ENCODE peak calls at places on chromosomes 3 and 15, in six cellular contexts. W, P, J, I, B and D are unnamed samples.
A peak's percentile ranks its signal among the peaks of the same experiment; 100 is the strongest.

GRCh38 chr15:70128757-70129140 is 31.0 kb upstream of the TLE3 start:
- DNase-seq in I (no peak), J (no peak), W (no peak), P (no peak), B (no peak), D (no peak)

GRCh38 chr3:133258358-133258757 is 141.5 kb upstream of the BFSP2 start:
- DNase-seq in I (no peak), P (no peak), B (no peak), W (no peak), J (no peak), D (no peak)

GRCh38 chr15:36358094-36358961 is 221.1 kb upstream of the CDIN1 start:
- DNase-seq in B (no peak), J (no peak), P (no peak), W (no peak), I (peak; percentile 88), D (no peak)

GRCh38 chr3:123883656-123884257 is 375 bp downstream of the MYLK start:
- DNase-seq in W (peak; percentile 18), J (peak; percentile 26), B (peak; percentile 31), I (peak; percentile 24), P (no peak), D (no peak)

GRCh38 chr15:90191795-90192494 is 9.2 kb upstream of the SEMA4B start:
- DNase-seq in B (peak; percentile 95), I (peak; percentile 65), J (peak; percentile 57), W (no peak), P (peak; percentile 60), D (peak; percentile 56)

GRCh38 chr15:31265090-31265870 is 61.4 kb upstream of the KLF13 start:
- DNase-seq in B (no peak), W (no peak), P (no peak), I (no peak), J (no peak), D (peak; percentile 28)

GRCh38 chr3:98962189-98962930 is 60.9 kb upstream of the DCBLD2 start:
- DNase-seq in W (peak; percentile 81), B (no peak), I (peak; percentile 84), P (no peak), J (no peak), D (no peak)

GRCh38 chr15:32641517-32642059 is at the start of gene SCG5:
- DNase-seq in J (peak; percentile 18), P (no peak), B (no peak), I (peak; percentile 48), W (no peak), D (no peak)

GRCh38 chr3:54917862-54918261 is 10.0 kb downstream of the LRTM1 start:
- DNase-seq in J (no peak), P (no peak), B (no peak), W (no peak), I (no peak), D (no peak)

GRCh38 chr15:83556754-83557153 is 97.2 kb upstream of the ADAMTSL3 start:
- DNase-seq in I (no peak), B (no peak), P (no peak), W (no peak), J (no peak), D (no peak)

GRCh38 chr15:62858343-62858742 is 184.2 kb upstream of the TPM1 start:
- DNase-seq in I (no peak), J (no peak), W (no peak), B (no peak), P (no peak), D (no peak)

GRCh38 chr3:96331341-96331740 is 483.1 kb upstream of the EPHA6 start:
- DNase-seq in J (no peak), B (no peak), W (no peak), P (no peak), I (no peak), D (no peak)
- TF ChIP-seq CTCF in J (no peak), B (no peak), W (peak; percentile 7), P (no peak), I (no peak), D (no peak)

DNA sequence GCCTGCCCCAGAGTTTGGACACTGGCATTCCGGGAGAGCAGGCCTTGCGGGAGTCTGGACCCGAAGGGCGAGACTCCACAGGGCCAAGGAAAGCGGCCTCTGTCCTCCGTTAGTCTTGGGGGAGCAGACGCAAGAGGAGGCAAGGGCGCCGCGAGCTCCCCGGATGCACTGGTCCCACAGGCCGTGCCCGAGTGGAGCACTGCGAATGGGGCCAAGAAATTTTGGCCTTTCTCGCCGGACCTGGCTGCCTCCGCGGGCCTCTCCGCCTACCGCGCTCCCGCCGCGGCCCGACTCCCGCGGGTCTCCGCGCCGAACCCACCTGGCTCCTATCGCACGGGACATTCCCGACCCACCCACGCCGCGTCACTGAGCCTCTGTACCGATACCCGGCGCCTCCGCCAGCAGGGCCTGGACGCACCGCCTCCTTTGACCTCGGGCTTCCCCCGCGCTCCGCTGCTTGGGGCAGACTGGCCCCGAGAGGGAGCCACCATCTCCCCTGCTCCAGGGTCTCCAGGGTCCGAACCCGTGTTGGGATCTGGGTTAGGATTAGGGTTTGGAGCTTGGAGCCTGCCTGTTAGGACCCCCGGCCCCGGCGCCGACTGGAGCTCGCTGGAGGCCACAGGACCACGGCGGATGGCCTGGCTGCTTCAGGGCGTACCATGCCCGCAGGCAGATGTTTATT is 11.8 kb downstream of the SHOX2 start:
- DNase-seq in J (no peak), B (no peak), W (no peak), I (no peak), P (peak; percentile 79), D (peak; percentile 80)
- TF ChIP-seq CTCF in J (no peak), B (no peak), W (no peak), I (no peak), P (peak; percentile 45), D (no peak)

GRCh38 chr15:74134387-74135027 is 4.1 kb downstream of the ISLR2 start:
- DNase-seq in B (peak; percentile 63), J (peak; percentile 25), W (no peak), I (peak; percentile 50), P (peak; percentile 70), D (peak; percentile 66)
- TF ChIP-seq CTCF in B (peak; percentile 33), J (no peak), W (peak; percentile 7), I (peak; percentile 58), P (peak; percentile 23), D (peak; percentile 49)

DNA sequence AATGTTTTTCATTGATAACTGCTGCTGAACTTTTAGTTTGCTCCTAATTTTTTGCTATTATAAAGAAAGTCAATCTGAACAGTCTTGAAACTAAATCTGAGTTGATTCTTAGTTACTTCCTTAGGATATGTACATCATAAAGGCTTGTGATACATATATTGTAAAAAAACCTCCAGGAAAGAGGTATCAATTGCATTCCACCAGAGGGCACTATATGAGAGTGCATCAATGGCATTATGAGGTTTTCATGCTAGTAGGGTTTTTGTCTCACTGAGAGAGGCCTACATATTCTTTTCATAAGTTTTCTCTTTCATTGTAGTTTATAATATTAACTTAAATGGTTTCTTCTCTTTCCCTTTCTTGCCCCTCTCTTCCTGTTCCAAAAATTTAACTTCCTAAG is 46.9 kb downstream of the PIK3R4 start:
- DNase-seq in I (peak; percentile 37), P (peak; percentile 22), W (peak; percentile 4), B (no peak), J (no peak), D (peak; percentile 42)
- TF ChIP-seq CTCF in I (peak; percentile 52), P (no peak), W (peak; percentile 43), B (no peak), J (no peak), D (no peak)

DNA sequence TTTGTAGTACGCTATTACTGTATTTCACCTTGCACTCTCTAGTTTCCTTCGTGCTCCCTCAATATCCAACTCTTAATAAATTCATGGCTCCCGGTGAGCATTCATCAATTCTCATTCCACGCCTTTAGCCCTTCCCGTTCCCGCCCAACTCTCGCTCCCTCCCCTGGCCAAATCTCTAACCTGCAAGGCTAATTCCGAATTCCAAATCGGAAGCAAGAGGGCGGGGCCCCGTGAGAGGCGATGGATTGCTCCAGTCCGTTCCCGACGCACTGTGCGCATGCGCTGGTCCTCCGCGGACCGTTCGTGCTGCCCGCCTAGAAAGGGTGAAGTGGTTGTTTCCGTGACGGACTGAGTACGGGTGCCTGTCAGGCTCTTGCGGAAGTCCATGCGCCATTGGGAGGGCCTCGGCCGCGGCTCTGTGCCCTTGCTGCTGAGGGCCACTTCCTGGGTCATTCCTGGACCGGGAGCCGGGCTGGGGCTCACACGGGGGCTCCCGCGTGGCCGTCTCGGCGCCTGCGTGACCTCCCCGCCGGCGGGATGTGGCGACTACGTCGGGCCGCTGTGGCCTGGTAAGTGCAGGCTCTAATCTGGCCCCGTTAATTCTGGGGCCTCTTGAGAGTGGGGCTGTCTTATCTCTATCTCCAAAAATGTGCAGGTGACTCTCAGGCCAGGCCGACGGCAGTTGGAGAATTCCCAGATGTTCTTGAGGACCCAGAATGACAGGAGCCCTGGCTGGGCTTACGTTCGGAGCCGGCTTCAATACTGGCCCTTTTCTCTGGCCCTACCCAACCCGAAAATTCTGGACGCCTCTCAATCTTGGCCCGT is at the start of gene OPA1:
- DNase-seq in J (peak; percentile 97), B (peak; percentile 98), I (peak; percentile 99), P (peak; percentile 94), W (peak; percentile 91), D (peak; percentile 97)
- TF ChIP-seq CTCF in J (peak; percentile 36), B (no peak), I (peak; percentile 27), P (no peak), W (no peak), D (no peak)

GRCh38 chr3:63662011-63662410 is 9.5 kb downstream of the SNTN start:
- DNase-seq in B (no peak), I (no peak), P (no peak), J (no peak), W (no peak), D (no peak)

GRCh38 chr3:63656791-63657190 is 4.3 kb downstream of the SNTN start:
- DNase-seq in J (no peak), P (no peak), W (no peak), I (peak; percentile 11), B (no peak), D (no peak)

GRCh38 chr3:63655519-63655918 is 3.0 kb downstream of the SNTN start:
- DNase-seq in P (no peak), B (no peak), J (no peak), I (peak; percentile 18), W (no peak), D (no peak)

GRCh38 chr3:63662500-63662899 is 10.0 kb downstream of the SNTN start:
- DNase-seq in I (no peak), P (no peak), B (no peak), W (no peak), J (no peak), D (no peak)

GRCh38 chr3:63661242-63661641 is 8.8 kb downstream of the SNTN start:
- DNase-seq in B (no peak), I (peak; percentile 2), W (no peak), P (no peak), J (no peak), D (no peak)
- TF ChIP-seq CTCF in B (no peak), I (peak; percentile 28), W (no peak), P (no peak), J (no peak), D (no peak)

GRCh38 chr15:40137011-40137906 is 23.6 kb upstream of the BUB1B start:
- DNase-seq in J (no peak), W (no peak), P (no peak), I (no peak), B (no peak), D (no peak)
- TF ChIP-seq CTCF in J (no peak), W (no peak), P (no peak), I (no peak), B (no peak), D (no peak)

GRCh38 chr3:116864627-116864927 is 155.0 kb downstream of the TUSC7 start:
- DNase-seq in J (no peak), P (no peak), W (no peak), I (no peak), B (no peak), D (no peak)
- TF ChIP-seq CTCF in J (no peak), P (no peak), W (no peak), I (no peak), B (no peak), D (no peak)